ENCODE peak calls at places on chromosomes 3 and 15, in seven cellular contexts. U is sigmoid colon, Y is vagina, Z is GM23338, Q is breast epithelium, N is esophagus muscularis mucosa, I is upper lobe of left lung. R is an unnamed sample.
A peak's percentile ranks its signal among the peaks of the same experiment; 100 is the strongest.

GRCh38 chr3:69370156-69370944 is 15.5 kb downstream of the FRMD4B start:
- DNase-seq in U (peak; percentile 84), Y (no peak), Z (no peak), Q (peak; percentile 43), N (no peak), I (peak; percentile 93), R (peak; percentile 74)

GRCh38 chr3:79111375-79112052 is 656.3 kb downstream of the ROBO1 start:
- DNase-seq in U (no peak), Y (no peak), Z (no peak), Q (no peak), N (no peak), I (no peak), R (no peak)

GRCh38 chr3:190325923-190326322 is 3.7 kb upstream of the CLDN1 start:
- DNase-seq in U (no peak), Y (no peak), Z (peak; percentile 22), Q (no peak), N (no peak), I (no peak), R (no peak)

GRCh38 chr15:61182955-61183354 is 46.1 kb downstream of the RORA start:
- DNase-seq in U (no peak), Y (no peak), Z (no peak), Q (no peak), N (no peak), I (no peak), R (no peak)

GRCh38 chr3:172135766-172136729 is 96.7 kb downstream of the FNDC3B start:
- DNase-seq in U (no peak), Y (no peak), Z (peak; percentile 66), Q (no peak), N (no peak), I (no peak), R (no peak)

GRCh38 chr15:38084289-38084688 is 149.8 kb downstream of the TMCO5A start:
- DNase-seq in U (no peak), Y (no peak), Z (no peak), Q (no peak), N (no peak), I (no peak), R (no peak)

GRCh38 chr3:11154036-11154952 is at the start of gene HRH1:
- DNase-seq in U (no peak), Y (no peak), Z (peak; percentile 49), Q (no peak), N (no peak), I (no peak), R (no peak)

GRCh38 chr3:67655364-67656121 is 1.1 kb upstream of the SUCLG2 start:
- DNase-seq in U (no peak), Y (no peak), Z (no peak), Q (peak; percentile 36), N (no peak), I (peak; percentile 59), R (peak; percentile 45)

GRCh38 chr15:101490922-101491738 is 1.6 kb upstream of the PCSK6 start:
- DNase-seq in U (no peak), Y (peak; percentile 78), Z (no peak), Q (no peak), N (peak; percentile 88), I (no peak), R (no peak)

GRCh38 chr3:133238015-133238414 is 161.8 kb upstream of the BFSP2 start:
- DNase-seq in U (no peak), Y (no peak), Z (no peak), Q (no peak), N (no peak), I (no peak), R (no peak)

GRCh38 chr3:190172751-190173150 is 52.1 kb upstream of the P3H2 start:
- DNase-seq in U (no peak), Y (no peak), Z (no peak), Q (no peak), N (no peak), I (no peak), R (no peak)

GRCh38 chr3:14879161-14879888 is 60.6 kb downstream of the FGD5 start:
- DNase-seq in U (peak; percentile 67), Y (no peak), Z (peak; percentile 68), Q (no peak), N (no peak), I (peak; percentile 44), R (no peak)

GRCh38 chr15:48077785-48078184 is 43.0 kb upstream of the SLC24A5 start:
- DNase-seq in U (no peak), Y (no peak), Z (no peak), Q (no peak), N (no peak), I (no peak), R (no peak)

GRCh38 chr3:52689151-52689550 is 3.3 kb downstream of the GNL3 start:
- DNase-seq in U (no peak), Y (no peak), Z (no peak), Q (no peak), N (no peak), I (no peak), R (no peak)

GRCh38 chr15:93162560-93162959 is 73.5 kb upstream of the RGMA start:
- DNase-seq in U (no peak), Y (no peak), Z (peak; percentile 50), Q (no peak), N (no peak), I (no peak), R (no peak)

GRCh38 chr3:136831461-136831860 is 12.5 kb downstream of the SLC35G2 start:
- DNase-seq in U (no peak), Y (no peak), Z (no peak), Q (no peak), N (no peak), I (no peak), R (no peak)

GRCh38 chr15:100601628-100602063 is 338 bp downstream of the LINS1 start:
- DNase-seq in U (no peak), Y (no peak), Z (no peak), Q (no peak), N (no peak), I (no peak), R (no peak)

GRCh38 chr3:11407644-11408043 is 135.4 kb downstream of the ATG7 start:
- DNase-seq in U (no peak), Y (no peak), Z (no peak), Q (no peak), N (peak; percentile 47), I (no peak), R (no peak)

GRCh38 chr3:149581681-149582349 is 76.0 kb downstream of the WWTR1 start:
- DNase-seq in U (no peak), Y (no peak), Z (no peak), Q (peak; percentile 68), N (no peak), I (peak; percentile 72), R (no peak)

GRCh38 chr3:100518983-100519382 is 26.6 kb downstream of the TMEM45A start:
- DNase-seq in U (no peak), Y (no peak), Z (no peak), Q (no peak), N (no peak), I (no peak), R (no peak)

GRCh38 chr15:39417766-39418165 is 163.1 kb upstream of the THBS1 start:
- DNase-seq in U (no peak), Y (peak; percentile 22), Z (no peak), Q (peak; percentile 75), N (peak; percentile 75), I (no peak), R (no peak)

GRCh38 chr3:86743233-86743632 is 247.7 kb downstream of the VGLL3 start:
- DNase-seq in U (no peak), Y (no peak), Z (no peak), Q (no peak), N (no peak), I (no peak), R (no peak)

GRCh38 chr3:159263750-159264561 is 462.1 kb downstream of the MFSD1 start:
- DNase-seq in U (no peak), Y (no peak), Z (peak; percentile 67), Q (no peak), N (no peak), I (no peak), R (no peak)

GRCh38 chr15:40928975-40929729 is at the start of gene DLL4:
- DNase-seq in U (no peak), Y (no peak), Z (peak; percentile 92), Q (peak; percentile 44), N (no peak), I (peak; percentile 86), R (peak; percentile 74)

GRCh38 chr3:42529463-42529862 is 27.0 kb downstream of the VIPR1 start:
- DNase-seq in U (no peak), Y (no peak), Z (no peak), Q (no peak), N (no peak), I (peak; percentile 49), R (no peak)
- H3K4me1 ChIP-seq in U (no peaks in the 10 kb centered on the region), Y (no peaks in the 10 kb centered on the region), Z (no peaks in the 10 kb centered on the region), Q (no peaks in the 10 kb centered on the region), N (no peaks in the 10 kb centered on the region), I (peaks cover 71% of the 10 kb centered on the region), R (no peaks in the 10 kb centered on the region)

DNA sequence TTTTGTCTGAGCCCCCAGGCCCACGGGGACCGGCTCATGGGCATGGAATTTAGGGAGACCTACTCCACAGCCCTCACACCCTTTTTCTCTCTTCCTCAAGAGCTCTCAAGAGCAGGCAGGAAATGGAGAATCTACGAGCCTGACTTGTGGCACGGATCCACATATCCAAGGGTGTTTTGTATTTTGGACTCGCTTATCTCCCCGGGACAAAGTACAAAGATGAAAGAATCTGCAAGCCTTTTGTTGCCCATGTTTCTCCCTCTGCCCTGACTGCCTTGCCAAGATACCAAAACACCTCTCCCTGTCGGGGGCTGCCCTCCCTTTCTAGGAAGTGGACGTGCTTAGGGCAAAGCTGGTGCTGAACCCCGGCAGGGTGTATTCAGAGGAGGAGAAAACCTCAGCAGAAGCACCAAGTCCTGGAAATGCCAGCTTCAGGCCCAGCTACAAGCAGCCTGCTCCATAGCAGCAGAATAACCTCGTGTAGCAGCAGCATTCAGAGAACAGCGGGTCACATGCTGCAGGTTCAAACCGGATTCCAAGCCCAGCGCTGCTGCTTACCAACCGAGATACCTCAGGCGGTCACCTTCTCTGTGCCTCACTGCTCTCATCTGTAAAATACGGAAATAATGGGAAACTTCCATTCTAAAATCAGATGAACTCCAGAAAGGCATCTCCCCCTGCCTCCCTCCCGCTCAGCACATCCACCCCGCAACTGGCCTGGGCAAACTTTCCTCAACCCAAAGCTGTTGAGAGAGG is 35.2 kb downstream of the DNASE1L3 start:
- DNase-seq in U (peak; percentile 67), Y (no peak), Z (peak; percentile 55), Q (no peak), N (no peak), I (no peak), R (peak; percentile 87)
- TF ChIP-seq POLR2AphosphoS5 in U (no peak), Y (no peak), Z (no peak), Q (no peak), N (no peak), I (no peak), R (no peak)

GRCh38 chr3:183193762-183194701 is 31.5 kb upstream of the LAMP3 start:
- DNase-seq in U (no peak), Y (no peak), Z (no peak), Q (no peak), N (peak; percentile 42), I (no peak), R (no peak)
- H3K4me1 ChIP-seq in U (peaks cover 12% of the 10 kb centered on the region), Y (no peaks in the 10 kb centered on the region), Z (no peaks in the 10 kb centered on the region), Q (no peaks in the 10 kb centered on the region), N (peaks cover 18% of the 10 kb centered on the region), I (no peaks in the 10 kb centered on the region), R (no peaks in the 10 kb centered on the region)

GRCh38 chr15:68126415-68126814 is 72.3 kb downstream of the PIAS1 start:
- DNase-seq in U (peak; percentile 62), Y (no peak), Z (no peak), Q (no peak), N (no peak), I (peak; percentile 27), R (no peak)
- TF ChIP-seq POLR2AphosphoS5 in U (no peak), Y (no peak), Z (no peak), Q (no peak), N (no peak), I (no peak), R (no peak)